ENCODE peak calls at places on chromosomes 6 and 20, in eight cellular contexts. S is fibroblast of lung, I is NCI-H526 treated with DMSO at 0.1 percent for 48 hours, W is fibroblast of gingiva, C is HCEC 1CT, M is mucosa of descending colon, V is kidney tubule cell, H is neural progenitor cell. E is an unnamed sample.

GRCh38 chr6:25052181-25052580 is 116.4 kb upstream of the RIPOR2 start:
- DNase-seq in H (no peak), C (no peak), S (no peak), W (no peak), I (no peak), M (peak; percentile 56), V (no peak), E (no peak)

GRCh38 chr20:36919715-36920333 is 31.7 kb downstream of the SAMHD1 start:
- DNase-seq in H (peak; percentile 66), W (peak; percentile 61), I (peak; percentile 36), V (peak; percentile 52), S (peak; percentile 77), M (peak; percentile 54), C (peak; percentile 68), E (peak; percentile 42)

GRCh38 chr6:11153447-11153846 is 41.9 kb upstream of the ERVFRD-1 start:
- DNase-seq in H (no peak), M (no peak), V (no peak), I (no peak), W (no peak), S (no peak), C (no peak), E (no peak)

GRCh38 chr6:85364354-85364753 is 85.5 kb upstream of the NT5E start:
- DNase-seq in H (no peak), I (no peak), C (peak; percentile 87), M (no peak), W (peak; percentile 41), V (peak; percentile 73), S (peak; percentile 65), E (no peak)

GRCh38 chr6:129338683-129339082 is 371.3 kb downstream of the ARHGAP18 start:
- DNase-seq in V (no peak), C (no peak), S (no peak), W (no peak), I (no peak), H (no peak), M (no peak), E (no peak)

GRCh38 chr20:46174469-46175126 is 56.5 kb downstream of the CD40 start:
- DNase-seq in M (peak; percentile 84), C (no peak), V (peak; percentile 48), W (peak; percentile 31), I (peak; percentile 68), S (peak; percentile 48), H (peak; percentile 94), E (peak; percentile 81)

GRCh38 chr20:5535211-5535756 is 214.9 kb upstream of the SHLD1 start:
- DNase-seq in I (no peak), H (no peak), M (no peak), W (peak; percentile 97), S (peak; percentile 97), V (no peak), C (peak; percentile 89), E (no peak)

GRCh38 chr6:18795726-18796125 is 408.6 kb downstream of the RNF144B start:
- DNase-seq in W (no peak), S (no peak), I (no peak), C (no peak), H (no peak), V (no peak), M (no peak), E (no peak)

GRCh38 chr6:89221109-89221508 is 4.0 kb upstream of the GABRR1 start:
- DNase-seq in M (no peak), I (no peak), C (no peak), V (no peak), W (no peak), S (no peak), H (no peak), E (no peak)

GRCh38 chr6:153511896-153512496 is 380.9 kb upstream of the RGS17 start:
- DNase-seq in V (peak; percentile 38), W (peak; percentile 15), M (peak; percentile 23), H (peak; percentile 41), C (peak; percentile 35), S (peak; percentile 40), I (no peak), E (no peak)

GRCh38 chr20:62700261-62700925 is 8.2 kb upstream of the NTSR1 start:
- DNase-seq in V (no peak), W (no peak), H (no peak), C (no peak), I (no peak), S (no peak), M (no peak), E (no peak)

GRCh38 chr6:5435449-5435848 is 174.1 kb downstream of the FARS2 start:
- DNase-seq in C (peak; percentile 16), M (no peak), W (peak; percentile 62), H (no peak), S (peak; percentile 46), V (peak; percentile 13), I (no peak), E (no peak)

GRCh38 chr6:117840541-117840983 is 66.5 kb upstream of the SLC35F1 start:
- DNase-seq in S (peak; percentile 45), H (peak; percentile 70), I (peak; percentile 60), W (no peak), V (peak; percentile 45), C (peak; percentile 11), M (peak; percentile 33), E (peak; percentile 23)

GRCh38 chr6:100461920-100462295 is 2.8 kb downstream of the SIM1 start:
- DNase-seq in S (no peak), I (no peak), V (peak; percentile 51), C (no peak), M (no peak), H (no peak), W (no peak), E (no peak)

GRCh38 chr6:8556370-8557018 is 121.1 kb upstream of the SLC35B3 start:
- DNase-seq in W (peak; percentile 26), I (peak; percentile 38), C (peak; percentile 39), H (no peak), V (peak; percentile 77), S (peak; percentile 72), M (no peak), E (peak; percentile 54)

GRCh38 chr6:16504608-16505007 is 256.7 kb downstream of the ATXN1 start:
- DNase-seq in V (no peak), M (no peak), S (no peak), W (no peak), C (no peak), I (peak; percentile 62), H (no peak), E (no peak)

GRCh38 chr6:31187780-31188194 is 17.3 kb upstream of the POU5F1 start:
- DNase-seq in M (peak; percentile 62), I (no peak), V (peak; percentile 55), C (no peak), S (no peak), H (no peak), W (no peak), E (no peak)

GRCh38 chr6:87742106-87742505 is 40.1 kb upstream of the AKIRIN2 start:
- DNase-seq in S (no peak), I (no peak), H (no peak), W (no peak), V (peak; percentile 28), C (peak; percentile 25), M (peak; percentile 44), E (no peak)

GRCh38 chr6:113907107-113907506 is 50.0 kb downstream of the MARCKS start:
- DNase-seq in V (no peak), M (no peak), S (no peak), W (no peak), C (no peak), I (no peak), H (no peak), E (no peak)

GRCh38 chr6:151674578-151674977 is 132.9 kb upstream of the ESR1 start:
- DNase-seq in I (no peak), V (no peak), W (no peak), C (no peak), S (no peak), M (no peak), H (no peak), E (no peak)

GRCh38 chr6:62740596-62740995 is 454.6 kb upstream of the KHDRBS2 start:
- DNase-seq in I (no peak), W (no peak), V (no peak), M (no peak), H (no peak), C (no peak), S (no peak), E (no peak)

GRCh38 chr6:43019152-43019551 is 2.3 kb upstream of the RRP36 start:
- DNase-seq in H (no peak), V (no peak), C (no peak), I (no peak), S (no peak), M (no peak), W (no peak), E (no peak)

GRCh38 chr6:108561742-108562502 is 1.2 kb downstream of the FOXO3 start:
- DNase-seq in M (peak; percentile 38), H (peak; percentile 60), C (peak; percentile 14), W (no peak), V (peak; percentile 33), I (peak; percentile 68), S (no peak), E (no peak)

GRCh38 chr20:3237958-3238615 is 903 bp downstream of the SLC4A11 start:
- DNase-seq in M (no peak), S (no peak), C (no peak), V (no peak), H (peak; percentile 63), W (no peak), I (no peak), E (peak; percentile 32)

GRCh38 chr6:41470341-41471063 is 75.7 kb upstream of the FOXP4 start:
- DNase-seq in V (peak; percentile 35), W (no peak), H (peak; percentile 57), I (no peak), S (no peak), C (no peak), M (no peak), E (peak; percentile 27)

GRCh38 chr20:50379991-50380696 is 130.0 kb upstream of the PTPN1 start:
- DNase-seq in C (no peak), I (no peak), H (no peak), M (no peak), V (no peak), W (no peak), S (no peak), E (no peak)

GRCh38 chr6:136113736-136114173 is 136.4 kb downstream of the MTFR2 start:
- DNase-seq in M (peak; percentile 23), I (peak; percentile 2), S (peak; percentile 75), H (peak; percentile 77), V (peak; percentile 82), W (peak; percentile 78), C (peak; percentile 67), E (peak; percentile 97)

GRCh38 chr20:8932192-8933150 is 136.4 kb upstream of the PLCB4 start:
- DNase-seq in M (no peak), I (no peak), S (peak; percentile 21), H (no peak), C (peak; percentile 88), W (peak; percentile 90), V (peak; percentile 100), E (no peak)

GRCh38 chr6:154821099-154821498 is 87.9 kb downstream of the SCAF8 start:
- DNase-seq in C (no peak), S (no peak), H (no peak), M (no peak), V (no peak), W (no peak), I (no peak), E (no peak)

E was measured in NCI-H146.